ENCODE peak calls at places on chromosomes 6 and 20, in seven cellular contexts. H, R, B, T, Y, I and F are unnamed samples.

GRCh38 chr6:90428514-90428913 is 131.9 kb upstream of the BACH2 start:
- DNase-seq in I (no peak), T (no peak), B (no peak), Y (no peak), H (no peak), R (no peak), F (no peak)

GRCh38 chr6:13795041-13795748 is 19.2 kb downstream of the MCUR1 start:
- DNase-seq in T (peak; percentile 86), R (peak; percentile 84), I (peak; percentile 85), H (peak; percentile 68), B (peak; percentile 78), Y (peak; percentile 92), F (peak; percentile 77)

GRCh38 chr20:58765795-58766194 is 73.2 kb downstream of the NPEPL1 start:
- DNase-seq in H (no peak), T (no peak), R (no peak), B (no peak), I (no peak), Y (no peak), F (no peak)

GRCh38 chr20:5933802-5934436 is 16.4 kb downstream of the TRMT6 start:
- DNase-seq in R (peak; percentile 11), Y (peak; percentile 49), I (no peak), H (no peak), B (peak; percentile 29), T (no peak), F (no peak)

GRCh38 chr6:64553414-64553813 is 917.8 kb downstream of the PHF3 start:
- DNase-seq in H (no peak), B (peak; percentile 7), I (no peak), Y (no peak), T (no peak), R (no peak), F (no peak)

GRCh38 chr20:63129376-63129965 is 86.5 kb downstream of the YTHDF1 start:
- DNase-seq in T (no peak), R (no peak), I (no peak), Y (no peak), B (no peak), H (no peak), F (peak; percentile 10)

GRCh38 chr20:31809656-31810055 is 9.5 kb upstream of the MYLK2 start:
- DNase-seq in H (no peak), B (no peak), R (peak; percentile 72), T (no peak), I (no peak), Y (no peak), F (no peak)

GRCh38 chr20:16970751-16971150 is 222.6 kb downstream of the OTOR start:
- DNase-seq in H (no peak), T (no peak), Y (no peak), R (no peak), I (no peak), B (no peak), F (no peak)

GRCh38 chr6:140203611-140204553 is 829.4 kb upstream of the CITED2 start:
- DNase-seq in H (no peak), T (no peak), R (peak; percentile 88), I (no peak), Y (no peak), B (no peak), F (no peak)

GRCh38 chr6:43221046-43221773 is 8.1 kb downstream of the DNPH1 start:
- DNase-seq in B (no peak), I (no peak), H (no peak), Y (no peak), T (no peak), R (no peak), F (no peak)